ENCODE peak calls at places on chromosome X, in four cellular contexts. R is stomach, O is NB4, F is gastrocnemius medialis. B is an unnamed sample.

GRCh38 chrX:140273921-140274320 is 230.9 kb downstream of the SOX3 start:
- DNase-seq in R (no peak), O (no peak), F (no peak), B (no peak)

GRCh38 chrX:53440101-53440500 is 5.9 kb upstream of the HSD17B10 start:
- DNase-seq in R (no peak), O (peak), F (no peak), B (no peak)

GRCh38 chrX:40167240-40168182 is 69.8 kb upstream of the BCOR start:
- DNase-seq in R (no peak), O (no peak), F (no peak), B (no peak)

GRCh38 chrX:68978211-68978780 is 149.5 kb downstream of the EFNB1 start:
- DNase-seq in R (no peak), O (no peak), F (no peak), B (no peak)

GRCh38 chrX:11464836-11465458 is 171.7 kb downstream of the AMELX start:
- DNase-seq in R (no peak), O (no peak), F (no peak), B (no peak)

GRCh38 chrX:13747836-13748235 is 13.3 kb downstream of the OFD1 start:
- DNase-seq in R (peak), O (peak), F (no peak), B (no peak)

GRCh38 chrX:65688403-65688881 is 21.0 kb downstream of the MSN start:
- DNase-seq in R (no peak), O (peak), F (no peak), B (no peak)

GRCh38 chrX:3175659-3176438 is 134.6 kb downstream of the ARSF start:
- DNase-seq in R (no peak), O (no peak), F (no peak), B (no peak)

GRCh38 chrX:643911-644303 is 13.3 kb downstream of the SHOX start:
- DNase-seq in R (no peak), O (no peak), F (no peak), B (peak)

GRCh38 chrX:16666541-16666940 is 16.6 kb downstream of the S100G start:
- DNase-seq in R (no peak), O (no peak), F (no peak), B (no peak)

GRCh38 chrX:70183091-70183490 is 5.8 kb downstream of the DGAT2L6 start:
- DNase-seq in R (no peak), O (no peak), F (no peak), B (no peak)

GRCh38 chrX:135595543-135595942 is 75.1 kb downstream of the INTS6L start:
- DNase-seq in R (no peak), O (no peak), F (no peak), B (no peak)

GRCh38 chrX:68490644-68491043 is 8.2 kb upstream of the YIPF6 start:
- DNase-seq in R (no peak), O (peak), F (no peak), B (no peak)

GRCh38 chrX:136620780-136621179 is 27.2 kb upstream of the CD40LG start:
- DNase-seq in R (no peak), O (no peak), F (no peak), B (no peak)

GRCh38 chrX:130592204-130592603 is 190.4 kb downstream of the RBMX2 start:
- DNase-seq in R (no peak), O (no peak), F (no peak), B (no peak)

GRCh38 chrX:112834016-112834855 is 6.4 kb downstream of the AMOT start:
- DNase-seq in R (no peak), O (no peak), F (no peak), B (no peak)

GRCh38 chrX:102599950-102600579 is 750 bp downstream of the ARMCX5 start:
- DNase-seq in R (no peak), O (no peak), F (no peak), B (no peak)

GRCh38 chrX:140099221-140099620 is 133.9 kb upstream of the CXorf66 start:
- DNase-seq in R (no peak), O (no peak), F (no peak), B (no peak)

GRCh38 chrX:10612215-10612614 is 8.2 kb downstream of the MID1 start:
- DNase-seq in R (no peak), O (no peak), F (no peak), B (no peak)

GRCh38 chrX:70089575-70090297 is 27.5 kb downstream of the OTUD6A start:
- DNase-seq in R (no peak), O (no peak), F (no peak), B (no peak)

GRCh38 chrX:54994099-54994498 is at the start of gene PFKFB1:
- DNase-seq in R (no peak), O (no peak), F (no peak), B (no peak)

GRCh38 chrX:55004231-55004630 is 4.1 kb downstream of the APEX2 start:
- DNase-seq in R (no peak), O (no peak), F (no peak), B (no peak)

GRCh38 chrX:54995621-54996020 is 1.6 kb upstream of the PFKFB1 start:
- DNase-seq in R (no peak), O (no peak), F (no peak), B (no peak)

GRCh38 chrX:54994668-54995452 is 872 bp upstream of the PFKFB1 start:
- DNase-seq in R (no peak), O (peak), F (peak), B (no peak)

DNA sequence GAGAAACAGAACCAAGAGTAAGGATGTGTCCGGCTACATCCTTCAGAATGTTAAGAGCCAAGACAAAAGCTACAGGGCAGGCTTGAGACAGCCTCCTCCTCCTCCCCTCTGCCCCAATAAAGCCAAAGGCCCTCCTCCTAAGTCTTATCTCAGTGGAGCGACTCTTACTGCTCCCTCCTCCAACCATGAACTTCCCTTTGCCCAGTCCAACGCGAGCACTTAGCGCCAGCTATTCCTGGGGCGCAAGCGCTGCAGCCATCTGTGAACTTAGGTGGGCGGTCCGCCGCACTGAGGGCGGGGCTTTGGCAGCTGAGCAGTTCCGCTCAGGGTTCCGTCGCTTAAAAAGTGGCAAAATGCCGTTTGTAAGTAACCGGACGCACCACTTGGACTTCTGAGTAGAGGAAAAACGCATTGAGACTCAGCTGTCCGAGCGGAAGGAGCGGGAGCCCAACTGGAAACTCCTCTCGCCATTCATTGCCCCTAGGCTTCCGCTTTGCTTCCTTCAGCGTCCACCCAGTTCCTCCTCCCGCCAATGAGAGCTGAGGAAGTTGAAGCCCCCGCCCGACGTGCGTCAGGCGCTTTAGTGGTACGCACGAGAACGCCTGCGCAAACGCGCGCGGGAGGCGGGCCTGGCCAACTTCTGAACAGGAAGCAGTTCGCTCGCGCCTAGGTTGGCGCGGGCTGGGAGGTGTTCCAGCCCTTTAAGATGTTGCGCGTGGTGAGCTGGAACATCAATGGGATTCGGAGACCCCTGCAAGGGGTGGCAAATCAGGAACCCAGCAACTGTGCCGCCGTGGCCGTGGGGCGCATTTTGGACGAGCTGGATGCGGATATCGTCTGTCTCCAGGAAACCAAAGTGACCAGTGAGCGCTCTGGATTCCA is at the start of gene APEX2:
- DNase-seq in R (peak), O (peak), F (peak), B (peak)
- TF ChIP-seq POLR2A in R (peak), O (peak), F (peak), B (no peak)

GRCh38 chrX:107676559-107677378 is 48.5 kb downstream of the PRPS1 start:
- DNase-seq in R (peak), O (peak), F (peak), B (peak)
- TF ChIP-seq POLR2A in R (no peak), O (peak), F (peak), B (no peak)

GRCh38 chrX:46758163-46758955 is 559 bp downstream of the SLC9A7 start:
- DNase-seq in R (no peak), O (no peak), F (no peak), B (no peak)
- TF ChIP-seq POLR2A in R (no peak), O (no peak), F (no peak), B (no peak)

DNA sequence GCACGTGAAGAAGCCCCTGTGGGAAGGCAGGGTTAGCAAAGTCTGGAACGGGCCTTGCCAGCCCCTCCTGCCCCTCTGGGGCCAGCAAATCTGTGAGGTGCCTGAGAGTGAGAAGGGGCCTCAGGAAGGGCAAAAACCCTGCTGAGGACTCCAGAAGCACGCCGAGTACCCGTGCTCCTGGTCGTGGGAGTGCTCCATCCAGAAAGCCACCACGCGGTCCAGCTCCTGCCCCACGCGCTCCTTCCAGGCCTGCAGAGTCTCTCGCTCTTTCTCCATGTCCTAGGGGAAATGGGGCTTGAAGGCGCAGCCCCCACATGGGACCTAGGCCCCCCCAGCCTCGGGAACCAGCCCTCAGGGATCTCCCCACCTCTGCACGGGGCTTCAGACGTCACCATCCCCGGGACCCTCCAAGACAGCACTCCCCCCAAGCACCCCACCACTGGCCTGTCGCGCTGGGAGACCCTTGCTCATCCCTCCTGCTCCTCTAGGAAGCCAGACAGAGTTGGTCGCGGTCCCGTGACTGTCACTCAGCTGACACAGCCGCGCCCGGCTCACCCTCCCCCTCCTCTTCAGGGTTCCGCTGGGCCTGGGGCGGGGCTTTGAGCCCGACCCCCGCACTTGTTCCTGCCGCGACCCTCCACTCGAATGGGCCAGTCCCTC is at the start of gene RENBP:
- DNase-seq in R (peak), O (no peak), F (peak), B (peak)
- TF ChIP-seq POLR2A in R (no peak), O (no peak), F (no peak), B (no peak)

B was measured in lower leg skin.